ENCODE peak calls at places on chromosomes 4 and X, in eight cellular contexts. K is substantia nigra; M is trophoblast cell; B is stimulated activated CD8-positive, alpha-beta memory T cell treated with anti-CD3 and anti-CD28 coated beads, Interleukin-4, amount 100 ng/mL, for 1 hour; U is activated CD4-positive, alpha-beta T cell treated with anti-CD3 and anti-CD28 coated beads, Interleukin-2, amount 50 U/mL, for 4 hours; I is H7; E is CD8-positive, alpha-beta T cell; V is NCI-H1694. Y is an unnamed sample.

GRCh38 chr4:169254546-169254983 is 16.2 kb downstream of the SH3RF1 start:
- DNase-seq in K (no peak), M (no peak), B (no peak), U (no peak), I (no peak), E (no peak), V (no peak), Y (no peak)

GRCh38 chr4:36281384-36282106 is at the start of gene DTHD1:
- DNase-seq in K (no peak), M (no peak), B (no peak), U (no peak), I (no peak), E (no peak), V (no peak), Y (no peak)

GRCh38 chr4:35399912-35400311 is 844.4 kb downstream of the ARAP2 start:
- DNase-seq in K (no peak), M (no peak), B (no peak), U (no peak), I (peak), E (no peak), V (no peak), Y (no peak)

GRCh38 chr4:109389367-109390118 is 44.1 kb upstream of the SEC24B start:
- DNase-seq in K (no peak), M (no peak), B (no peak), U (no peak), I (peak), E (no peak), V (no peak), Y (no peak)

GRCh38 chrX:107025538-107025937 is 25.5 kb upstream of the MORC4 start:
- DNase-seq in K (no peak), M (peak), B (no peak), U (no peak), I (peak), E (no peak), V (peak), Y (no peak)

GRCh38 chrX:136708348-136708747 is 60.4 kb downstream of the CD40LG start:
- DNase-seq in K (no peak), M (peak), B (no peak), U (no peak), I (no peak), E (no peak), V (no peak), Y (no peak)

GRCh38 chrX:122739770-122740169 is 444.3 kb upstream of the GRIA3 start:
- DNase-seq in K (no peak), M (peak), B (no peak), U (no peak), I (peak), E (no peak), V (no peak), Y (no peak)

GRCh38 chrX:10110984-10111363 is 45.8 kb upstream of the CLCN4 start:
- DNase-seq in K (no peak), M (no peak), B (no peak), U (peak), I (no peak), E (peak), V (no peak), Y (no peak)

GRCh38 chr4:113350576-113350975 is 301.1 kb downstream of the ANK2 start:
- DNase-seq in K (no peak), M (no peak), B (no peak), U (no peak), I (no peak), E (no peak), V (no peak), Y (no peak)

GRCh38 chrX:116824785-116825184 is 362.0 kb upstream of the CT83 start:
- DNase-seq in K (no peak), M (no peak), B (no peak), U (no peak), I (peak), E (no peak), V (no peak), Y (no peak)

GRCh38 chrX:74779175-74779574 is 146.1 kb downstream of the NEXMIF start:
- DNase-seq in K (no peak), M (no peak), B (no peak), U (no peak), I (no peak), E (no peak), V (no peak), Y (no peak)

GRCh38 chr4:176339936-176340761 is 20.4 kb downstream of the SPCS3 start:
- DNase-seq in K (no peak), M (peak), B (no peak), U (no peak), I (no peak), E (no peak), V (no peak), Y (no peak)

GRCh38 chrX:10156199-10157031 is at the start of gene CLCN4:
- DNase-seq in K (peak), M (peak), B (no peak), U (no peak), I (peak), E (no peak), V (no peak), Y (peak)

GRCh38 chrX:138858438-138858837 is 146.9 kb upstream of the FGF13 start:
- DNase-seq in K (no peak), M (no peak), B (no peak), U (no peak), I (no peak), E (no peak), V (no peak), Y (no peak)

GRCh38 chrX:113548308-113549015 is 707.8 kb upstream of the AMOT start:
- DNase-seq in K (no peak), M (no peak), B (no peak), U (no peak), I (peak), E (no peak), V (no peak), Y (no peak)

Y was measured in Right ventricle myocardium superior.